ENCODE peak calls at places on chromosomes 2 and 18, in eight cellular contexts. U, J, B, Q, K, D, Y and Z are unnamed samples.

GRCh38 chr2:127589876-127590275 is 54.4 kb downstream of the MYO7B start:
- DNase-seq in U (no peak), J (no peak), B (peak; percentile 9), Q (no peak), K (no peak), D (no peak), Y (no peak), Z (peak; percentile 1)

GRCh38 chr2:227310756-227311110 is 14.3 kb upstream of the MFF start:
- DNase-seq in U (no peak), J (no peak), B (no peak), Q (no peak), K (no peak), D (no peak), Y (peak; percentile 73), Z (no peak)

GRCh38 chr2:55555977-55556376 is 36.5 kb downstream of the CFAP36 start:
- DNase-seq in U (no peak), J (no peak), B (no peak), Q (no peak), K (no peak), D (no peak), Y (peak; percentile 87), Z (no peak)

GRCh38 chr2:234827096-234827860 is 124.5 kb upstream of the SH3BP4 start:
- DNase-seq in U (no peak), J (no peak), B (no peak), Q (no peak), K (no peak), D (no peak), Y (peak; percentile 29), Z (no peak)

GRCh38 chr2:8120979-8121825 is 560.7 kb upstream of the ID2 start:
- DNase-seq in U (no peak), J (no peak), B (no peak), Q (no peak), K (peak; percentile 35), D (no peak), Y (peak; percentile 22), Z (no peak)

GRCh38 chr2:215693269-215693998 is 257.6 kb upstream of the FN1 start:
- DNase-seq in U (no peak), J (no peak), B (no peak), Q (no peak), K (peak; percentile 89), D (peak; percentile 75), Y (peak; percentile 88), Z (no peak)

GRCh38 chr2:79432731-79433146 is 80.1 kb upstream of the CTNNA2 start:
- DNase-seq in U (no peak), J (no peak), B (no peak), Q (no peak), K (no peak), D (no peak), Y (no peak), Z (no peak)

GRCh38 chr2:128623776-128624424 is 305.2 kb upstream of the HS6ST1 start:
- DNase-seq in U (no peak), J (no peak), B (no peak), Q (peak; percentile 79), K (peak; percentile 95), D (peak; percentile 86), Y (peak; percentile 39), Z (no peak)

GRCh38 chr2:156189143-156189542 is 143.4 kb downstream of the NR4A2 start:
- DNase-seq in U (no peak), J (no peak), B (no peak), Q (no peak), K (no peak), D (no peak), Y (no peak), Z (no peak)

GRCh38 chr18:38077219-38077618 is 511.6 kb upstream of the CELF4 start:
- DNase-seq in U (no peak), J (no peak), B (no peak), Q (no peak), K (no peak), D (no peak), Y (peak; percentile 22), Z (no peak)

GRCh38 chr2:42618972-42619371 is 50.5 kb downstream of the MTA3 start:
- DNase-seq in U (no peak), J (no peak), B (no peak), Q (no peak), K (peak; percentile 82), D (peak; percentile 79), Y (peak; percentile 63), Z (no peak)

GRCh38 chr2:21607568-21607967 is 483.8 kb downstream of the TDRD15 start:
- DNase-seq in U (no peak), J (no peak), B (no peak), Q (no peak), K (no peak), D (no peak), Y (no peak), Z (no peak)

GRCh38 chr18:79889569-79889968 is 61.9 kb downstream of the SLC66A2 start:
- DNase-seq in U (no peak), J (peak; percentile 40), B (peak; percentile 1), Q (no peak), K (no peak), D (no peak), Y (no peak), Z (no peak)

GRCh38 chr18:37701967-37702366 is 136.4 kb upstream of the CELF4 start:
- DNase-seq in U (no peak), J (no peak), B (no peak), Q (no peak), K (no peak), D (no peak), Y (peak; percentile 29), Z (no peak)

GRCh38 chr2:70828914-70829824 is 6.4 kb downstream of the CD207 start:
- DNase-seq in U (no peak), J (peak; percentile 67), B (peak; percentile 15), Q (no peak), K (peak; percentile 34), D (peak; percentile 38), Y (peak; percentile 5), Z (no peak)

GRCh38 chr2:97005353-97005752 is 19.0 kb upstream of the FAM178B start:
- DNase-seq in U (no peak), J (no peak), B (no peak), Q (no peak), K (no peak), D (no peak), Y (peak; percentile 6), Z (no peak)
- TF ChIP-seq CTCF in U (peak; percentile 61), J (no peak), B (no peak), Q (no peak), K (peak; percentile 17), D (peak; percentile 60), Y (peak; percentile 32), Z (no peak)

GRCh38 chr18:8952796-8953760 is 149.4 kb upstream of the NDUFV2 start:
- DNase-seq in U (no peak), J (no peak), B (no peak), Q (no peak), K (peak; percentile 92), D (peak; percentile 71), Y (peak; percentile 73), Z (no peak)
- TF ChIP-seq CTCF in U (no peak), J (no peak), B (no peak), Q (no peak), K (peak; percentile 14), D (no peak), Y (no peak), Z (no peak)

GRCh38 chr2:231191896-231192872 is 6.2 kb upstream of the ARMC9 start:
- DNase-seq in U (peak; percentile 55), J (peak; percentile 91), B (no peak), Q (no peak), K (peak; percentile 83), D (peak; percentile 82), Y (no peak), Z (no peak)
- TF ChIP-seq CTCF in U (peak; percentile 60), J (peak; percentile 45), B (peak; percentile 68), Q (peak; percentile 21), K (peak; percentile 82), D (peak; percentile 91), Y (peak; percentile 21), Z (no peak)

GRCh38 chr18:8505036-8505435 is 104.2 kb upstream of the RAB12 start:
- DNase-seq in U (no peak), J (peak; percentile 32), B (no peak), Q (no peak), K (no peak), D (no peak), Y (no peak), Z (no peak)

GRCh38 chr18:8508320-8508719 is 100.9 kb upstream of the RAB12 start:
- DNase-seq in U (no peak), J (no peak), B (no peak), Q (no peak), K (no peak), D (no peak), Y (peak; percentile 8), Z (no peak)

GRCh38 chr18:8507881-8508280 is 101.4 kb upstream of the RAB12 start:
- DNase-seq in U (no peak), J (no peak), B (no peak), Q (no peak), K (peak; percentile 21), D (no peak), Y (no peak), Z (no peak)

GRCh38 chr18:8506251-8507049 is 102.8 kb upstream of the RAB12 start:
- DNase-seq in U (no peak), J (peak; percentile 23), B (no peak), Q (no peak), K (no peak), D (no peak), Y (no peak), Z (no peak)

GRCh38 chr18:8507361-8507760 is 101.9 kb upstream of the RAB12 start:
- DNase-seq in U (peak; percentile 8), J (peak; percentile 11), B (no peak), Q (no peak), K (peak; percentile 4), D (peak; percentile 14), Y (peak; percentile 5), Z (no peak)
- TF ChIP-seq CTCF in U (peak; percentile 48), J (no peak), B (peak; percentile 23), Q (peak; percentile 33), K (peak; percentile 25), D (peak; percentile 65), Y (no peak), Z (no peak)

DNA sequence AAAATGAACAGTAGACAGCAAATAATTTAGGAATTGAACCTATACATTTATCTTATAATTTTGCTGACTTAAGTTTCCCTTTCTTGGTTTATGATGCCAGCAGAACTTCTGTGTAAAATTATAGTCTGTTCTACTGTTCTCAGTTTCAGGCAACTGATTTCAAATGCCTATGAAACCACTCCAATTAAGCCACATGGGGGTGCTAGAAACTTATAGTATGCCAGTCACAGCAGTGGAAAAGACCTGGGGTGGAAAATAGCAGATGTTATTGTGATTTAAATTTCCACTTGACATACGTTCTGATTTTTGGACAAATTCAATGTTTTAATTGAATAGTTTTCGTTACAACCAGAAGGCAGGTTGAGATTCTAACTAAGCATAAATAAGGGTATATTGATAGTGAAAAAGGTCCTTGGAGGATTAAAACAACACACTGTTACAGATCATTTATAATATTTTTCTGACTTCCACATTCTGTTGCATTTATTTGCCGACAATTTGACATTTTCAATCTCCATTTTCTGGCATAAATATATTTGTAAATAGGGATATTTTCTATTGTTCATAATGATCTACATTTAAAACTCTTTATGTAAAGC is 61.4 kb downstream of the CPS1 start:
- DNase-seq in U (peak; percentile 30), J (no peak), B (no peak), Q (no peak), K (peak; percentile 49), D (peak; percentile 65), Y (peak; percentile 40), Z (no peak)
- TF ChIP-seq CTCF in U (peak; percentile 80), J (no peak), B (peak; percentile 52), Q (peak; percentile 47), K (peak; percentile 66), D (peak; percentile 73), Y (peak; percentile 54), Z (no peak)